ENCODE peak calls at places on chromosome 22, in four cellular contexts. J, N, M and Q are unnamed samples.

GRCh38 chr22:42475122-42475521 is 42.9 kb upstream of the NFAM1 start:
- DNase-seq in J (no peak), N (no peak), M (no peak), Q (no peak)

GRCh38 chr22:32817137-32817536 is 15.6 kb downstream of the TIMP3 start:
- DNase-seq in J (no peak), N (no peak), M (no peak), Q (no peak)

GRCh38 chr22:44964722-44965078 is 45.1 kb downstream of the PHF21B start:
- DNase-seq in J (no peak), N (no peak), M (no peak), Q (no peak)

GRCh38 chr22:37634505-37635002 is 4.9 kb upstream of the SH3BP1 start:
- DNase-seq in J (no peak), N (no peak), M (no peak), Q (peak; percentile 11)

GRCh38 chr22:37284807-37285355 is 2.6 kb downstream of the CYTH4 start:
- DNase-seq in J (no peak), N (no peak), M (peak; percentile 38), Q (no peak)

GRCh38 chr22:29145321-29146072 is 60.2 kb upstream of the EMID1 start:
- DNase-seq in J (no peak), N (no peak), M (no peak), Q (no peak)

GRCh38 chr22:24106385-24107381 is 74.6 kb upstream of the SUSD2 start:
- DNase-seq in J (no peak), N (no peak), M (no peak), Q (peak; percentile 6)

GRCh38 chr22:42170946-42171345 is 40.3 kb upstream of the CYP2D6 start:
- DNase-seq in J (no peak), N (no peak), M (no peak), Q (no peak)

GRCh38 chr22:36671398-36671797 is 32.2 kb downstream of the CACNG2 start:
- DNase-seq in J (no peak), N (no peak), M (no peak), Q (no peak)

GRCh38 chr22:36329217-36330078 is 58.3 kb downstream of the MYH9 start:
- DNase-seq in J (peak; percentile 99), N (peak; percentile 97), M (peak; percentile 54), Q (peak; percentile 84)

GRCh38 chr22:32199961-32200360 is 4.9 kb downstream of the RFPL2 start:
- DNase-seq in J (no peak), N (no peak), M (no peak), Q (no peak)

GRCh38 chr22:49046546-49047305 is 780.9 kb downstream of the BRD1 start:
- DNase-seq in J (no peak), N (no peak), M (peak; percentile 38), Q (no peak)

GRCh38 chr22:46827781-46828180 is 65.3 kb downstream of the TBC1D22A start:
- DNase-seq in J (no peak), N (no peak), M (no peak), Q (no peak)

GRCh38 chr22:16815073-16815472 is 10.1 kb downstream of the XKR3 start:
- DNase-seq in J (no peak), N (no peak), M (no peak), Q (no peak)

GRCh38 chr22:16824718-16825687 is at the start of gene XKR3:
- DNase-seq in J (no peak), N (no peak), M (no peak), Q (peak; percentile 8)

GRCh38 chr22:16818538-16818937 is 6.7 kb downstream of the XKR3 start:
- DNase-seq in J (no peak), N (no peak), M (no peak), Q (no peak)

DNA sequence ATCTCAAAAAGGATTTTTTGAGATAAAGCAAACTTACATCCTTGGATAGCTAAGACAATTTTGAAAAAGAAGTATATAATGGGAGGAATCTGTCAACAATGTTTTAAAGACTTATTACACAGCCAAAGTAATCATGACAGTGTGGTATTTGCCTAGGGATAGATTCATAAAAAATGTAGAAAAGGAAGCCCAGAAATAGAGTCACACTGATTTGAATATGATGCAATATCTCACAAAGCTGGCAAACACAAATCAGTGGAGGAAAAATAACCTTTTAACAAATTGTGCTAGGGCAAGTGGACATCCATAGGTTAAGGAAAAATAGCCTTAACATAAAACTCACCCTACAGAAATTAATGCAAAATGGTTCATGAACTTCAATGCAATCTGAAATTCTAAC is 6.0 kb downstream of the XKR3 start:
- DNase-seq in J (no peak), N (no peak), M (no peak), Q (peak; percentile 17)
- TF ChIP-seq CTCF in J (no peak), N (no peak), M (no peak), Q (no peak)

DNA sequence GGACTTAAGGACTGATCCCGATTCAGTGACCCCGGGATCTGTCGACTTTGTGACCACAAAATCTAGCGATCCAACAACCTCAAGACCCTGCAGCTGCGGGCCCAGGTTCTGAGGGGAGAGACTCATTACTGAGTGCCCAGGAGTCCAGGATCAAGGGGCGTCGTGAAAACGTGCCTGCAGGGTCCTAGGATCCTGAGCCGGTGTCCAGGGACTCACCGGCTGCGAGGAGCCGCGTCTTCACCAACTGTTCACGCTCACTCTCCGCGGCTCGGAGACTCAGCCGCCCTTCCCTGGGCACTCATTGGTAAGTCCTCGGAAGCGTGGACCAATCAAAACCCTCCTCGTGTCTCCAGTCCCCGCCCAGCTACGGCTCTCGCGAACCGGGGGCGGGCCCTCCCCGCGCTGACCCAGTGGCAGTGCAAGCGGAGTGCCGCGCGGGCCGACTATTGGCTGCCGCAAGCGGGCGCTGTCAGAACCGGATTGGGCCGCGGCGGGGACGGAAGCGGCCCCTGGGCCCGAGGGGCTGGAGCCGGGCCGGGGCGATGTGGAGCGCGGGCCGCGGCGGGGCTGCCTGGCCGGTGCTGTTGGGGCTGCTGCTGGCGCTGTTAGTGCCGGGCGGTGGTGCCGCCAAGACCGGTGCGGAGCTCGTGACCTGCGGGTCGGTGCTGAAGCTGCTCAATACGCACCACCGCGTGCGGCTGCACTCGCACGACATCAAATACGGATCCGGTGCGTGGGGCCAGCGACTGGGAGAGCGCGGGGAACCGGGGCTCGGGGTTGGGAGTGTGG is at the start of gene SDF2L1:
- DNase-seq in J (peak; percentile 99), N (peak; percentile 99), M (peak; percentile 98), Q (peak; percentile 98)
- TF ChIP-seq CTCF in J (no peak), N (no peak), M (peak; percentile 79), Q (no peak)

DNA sequence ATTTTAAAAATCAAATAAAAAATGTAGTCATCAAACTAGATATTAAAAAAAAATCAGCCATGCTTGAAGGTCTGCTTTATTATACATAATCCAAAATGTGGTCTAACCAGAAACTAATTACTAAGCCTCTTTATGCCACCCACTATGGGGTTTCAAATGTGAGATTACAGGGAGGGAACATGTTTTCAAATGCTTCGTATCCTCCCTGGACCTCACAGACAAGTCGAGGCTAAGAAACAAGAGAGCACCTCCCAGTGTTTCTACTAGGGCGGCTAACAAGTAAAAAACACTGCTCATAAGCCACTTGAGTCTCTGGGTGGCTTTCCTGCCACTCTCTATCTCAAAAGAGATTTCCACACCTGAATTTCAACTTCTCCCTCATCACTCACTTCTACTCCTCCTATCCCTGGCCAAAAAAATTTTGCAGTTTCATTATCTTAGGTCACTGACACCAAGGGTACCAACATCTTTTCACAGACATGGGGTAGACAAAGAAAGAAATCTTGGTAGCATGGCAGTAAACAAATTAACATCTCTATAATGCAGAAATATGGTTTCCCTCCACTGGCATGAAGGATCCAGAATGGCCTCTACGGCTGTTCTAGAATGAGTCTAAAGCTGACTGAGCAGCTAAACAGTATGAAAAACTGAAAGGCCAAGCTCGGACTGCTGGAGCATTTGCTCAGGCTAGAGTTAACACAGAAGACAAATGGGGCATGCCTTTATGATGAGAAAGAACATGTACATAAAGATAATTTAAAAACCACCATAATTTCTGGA is 50.9 kb downstream of the PITPNB start:
- DNase-seq in J (peak; percentile 11), N (no peak), M (no peak), Q (no peak)
- TF ChIP-seq CTCF in J (no peak), N (no peak), M (no peak), Q (no peak)

DNA sequence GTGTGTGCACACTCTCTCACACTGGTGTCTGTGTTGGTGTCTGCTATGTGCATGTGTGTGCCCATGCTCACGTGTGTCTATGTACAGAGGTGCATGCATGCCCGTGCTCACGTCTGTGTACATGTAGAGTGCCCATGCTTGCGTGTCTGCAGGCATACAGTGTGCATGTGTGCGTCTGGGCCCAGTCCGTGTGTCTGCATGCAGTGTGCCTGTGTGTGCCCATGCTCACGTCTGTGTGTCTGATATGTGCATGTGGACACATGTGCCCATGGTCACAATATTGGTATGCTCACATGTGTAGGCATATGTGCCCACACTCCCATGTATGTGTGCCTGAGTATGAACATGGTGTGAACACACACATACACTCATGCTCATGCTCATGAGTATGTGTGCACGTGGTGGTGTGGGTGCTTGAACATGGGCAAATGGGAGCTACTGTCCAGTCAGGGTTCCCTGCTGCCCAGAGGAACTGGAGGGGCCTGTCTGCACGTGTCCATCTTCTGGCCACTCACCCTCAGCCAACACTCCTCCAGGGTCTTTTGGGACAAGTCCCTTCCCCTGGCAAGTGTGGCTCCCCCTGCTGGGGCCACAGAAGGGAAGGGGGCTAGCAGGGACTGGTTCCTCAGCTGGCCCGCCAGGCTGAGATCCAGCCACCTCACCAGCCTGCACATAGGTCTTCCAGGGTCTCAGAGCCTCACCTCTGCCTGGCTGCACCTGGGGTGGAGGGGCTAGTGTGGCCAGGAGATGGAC is 7.3 kb upstream of the TBX1 start:
- DNase-seq in J (no peak), N (no peak), M (no peak), Q (no peak)
- TF ChIP-seq CTCF in J (no peak), N (no peak), M (no peak), Q (no peak)